ENCODE peak calls at places on chromosomes 12 and 14, in ten cellular contexts. S, G, R, Q, N, V, A, T, F and X are unnamed samples.
A peak's percentile ranks its signal among the peaks of the same experiment; 100 is the strongest.

GRCh38 chr12:25615119-25615518 is 62.0 kb upstream of the LMNTD1 start:
- DNase-seq in S (no peak), G (peak; percentile 90), R (no peak), Q (no peak), N (no peak), V (no peak), A (peak; percentile 89), T (peak; percentile 94), F (no peak), X (peak; percentile 97)

GRCh38 chr14:76953196-76953945 is 75.1 kb downstream of the IRF2BPL start:
- DNase-seq in S (peak; percentile 78), G (peak; percentile 52), R (no peak), Q (peak; percentile 1), N (peak; percentile 72), V (peak; percentile 47), A (peak; percentile 63), T (no peak), F (peak; percentile 27), X (peak; percentile 85)

GRCh38 chr14:106094654-106095189 is 568.3 kb downstream of the TMEM121 start:
- DNase-seq in S (no peak), G (no peak), R (peak; percentile 33), Q (no peak), N (no peak), V (peak; percentile 33), A (no peak), T (no peak), F (peak; percentile 58), X (peak; percentile 0)

GRCh38 chr12:55659486-55660385 is 23.0 kb downstream of the OR10P1 start:
- DNase-seq in S (no peak), G (no peak), R (no peak), Q (no peak), N (no peak), V (no peak), A (peak; percentile 81), T (no peak), F (no peak), X (no peak)

GRCh38 chr14:92122761-92123160 is 992 bp downstream of the CPSF2 start:
- DNase-seq in S (no peak), G (no peak), R (no peak), Q (no peak), N (no peak), V (no peak), A (no peak), T (no peak), F (no peak), X (no peak)

GRCh38 chr12:92061061-92061460 is 84.6 kb downstream of the BTG1 start:
- DNase-seq in S (no peak), G (no peak), R (no peak), Q (no peak), N (no peak), V (no peak), A (no peak), T (no peak), F (no peak), X (no peak)

GRCh38 chr12:49874142-49874897 is 29.4 kb downstream of the FAIM2 start:
- DNase-seq in S (no peak), G (no peak), R (no peak), Q (no peak), N (no peak), V (no peak), A (no peak), T (no peak), F (no peak), X (no peak)

GRCh38 chr12:27221625-27222387 is 22.3 kb upstream of the STK38L start:
- DNase-seq in S (no peak), G (no peak), R (no peak), Q (no peak), N (no peak), V (no peak), A (no peak), T (no peak), F (no peak), X (no peak)

GRCh38 chr12:80709811-80710726 is 2.6 kb downstream of the MYF6 start:
- DNase-seq in S (no peak), G (no peak), R (no peak), Q (no peak), N (no peak), V (no peak), A (peak; percentile 20), T (no peak), F (no peak), X (no peak)

GRCh38 chr12:61504396-61505115 is 755.6 kb upstream of the USP15 start:
- DNase-seq in S (no peak), G (no peak), R (no peak), Q (no peak), N (no peak), V (no peak), A (no peak), T (no peak), F (no peak), X (no peak)